ENCODE peak calls at places on chromosome 10, in four cellular contexts. V is fibroblast of mammary gland, P is right atrium auricular region, S is HepG2. M is an unnamed sample.

GRCh38 chr10:4353964-4354363 is 472.0 kb upstream of the AKR1E2 start:
- DNase-seq in P (no peak), S (no peak), V (peak), M (no peak)

GRCh38 chr10:26448292-26448691 is 10.2 kb downstream of the APBB1IP start:
- DNase-seq in V (no peak), S (no peak), P (no peak), M (no peak)

GRCh38 chr10:26863677-26864076 is 2.9 kb upstream of the ABI1 start:
- DNase-seq in V (no peak), S (no peak), P (no peak), M (no peak)

GRCh38 chr10:1160561-1160961 is 104.4 kb downstream of the WDR37 start:
- DNase-seq in P (peak), V (no peak), S (no peak), M (peak)

GRCh38 chr10:75284097-75284485 is 48.3 kb upstream of the COMTD1 start:
- DNase-seq in V (no peak), P (peak), S (no peak), M (no peak)

GRCh38 chr10:103695584-103696005 is 159.8 kb downstream of the SH3PXD2A start:
- DNase-seq in V (peak), P (no peak), S (no peak), M (no peak)

GRCh38 chr10:34607894-34608293 is 207.2 kb downstream of the PARD3 start:
- DNase-seq in V (no peak), S (peak), P (no peak), M (no peak)

GRCh38 chr10:75982611-75983369 is 551.4 kb downstream of the LRMDA start:
- DNase-seq in S (no peak), V (peak), P (no peak), M (no peak)

GRCh38 chr10:35208536-35208935 is 81.9 kb downstream of the CREM start:
- DNase-seq in S (no peak), V (peak), P (no peak), M (no peak)

GRCh38 chr10:13338337-13339128 is 9.6 kb downstream of the SEPHS1 start:
- DNase-seq in S (no peak), V (peak), P (no peak), M (no peak)

GRCh38 chr10:4673279-4674040 is 152.5 kb upstream of the AKR1E2 start:
- DNase-seq in V (no peak), P (no peak), S (no peak), M (no peak)

GRCh38 chr10:123637326-123637880 is 28.8 kb upstream of the GPR26 start:
- DNase-seq in P (peak), V (peak), S (no peak), M (peak)

GRCh38 chr10:123771877-123772644 is 105.9 kb downstream of the GPR26 start:
- DNase-seq in S (no peak), V (no peak), P (no peak), M (no peak)

GRCh38 chr10:113735913-113736312 is 15.6 kb upstream of the PLEKHS1 start:
- DNase-seq in S (peak), V (peak), P (no peak), M (no peak)

GRCh38 chr10:15147594-15148392 is 20.7 kb downstream of the NMT2 start:
- DNase-seq in S (no peak), P (no peak), V (no peak), M (no peak)

GRCh38 chr10:13003004-13003403 is 1.5 kb upstream of the CCDC3 start:
- DNase-seq in V (peak), P (no peak), S (no peak), M (no peak)

GRCh38 chr10:103510046-103510685 is 16.7 kb downstream of the NEURL1 start:
- DNase-seq in S (no peak), P (no peak), V (no peak), M (peak)

GRCh38 chr10:77513783-77514331 is 123.8 kb downstream of the KCNMA1 start:
- DNase-seq in V (peak), S (no peak), P (no peak), M (no peak)

GRCh38 chr10:5583525-5584175 is 58.9 kb downstream of the CALML3 start:
- DNase-seq in V (no peak), P (no peak), S (no peak), M (no peak)

GRCh38 chr10:103871006-103871405 is 15.6 kb upstream of the SH3PXD2A start:
- DNase-seq in P (no peak), S (no peak), V (no peak), M (no peak)

GRCh38 chr10:133274751-133275682 is 1.7 kb downstream of the ADAM8 start:
- DNase-seq in V (no peak), S (no peak), P (no peak), M (no peak)

GRCh38 chr10:60816624-60817023 is 38.3 kb downstream of the CDK1 start:
- DNase-seq in V (peak), P (no peak), S (peak), M (no peak)

GRCh38 chr10:91562839-91563581 is 69.9 kb downstream of the PPP1R3C start:
- DNase-seq in S (no peak), P (no peak), V (no peak), M (no peak)

GRCh38 chr10:114749545-114749944 is 72.0 kb upstream of the FHIP2A start:
- DNase-seq in V (no peak), P (no peak), S (no peak), M (no peak)

GRCh38 chr10:60367014-60367413 is 22.7 kb downstream of the ANK3 start:
- DNase-seq in P (no peak), V (no peak), S (no peak), M (no peak)

GRCh38 chr10:11180228-11180627 is 162.6 kb downstream of the CELF2 start:
- DNase-seq in S (no peak), P (no peak), V (no peak), M (no peak)

GRCh38 chr10:102311025-102311420 is 65.7 kb downstream of the GBF1 start:
- DNase-seq in P (no peak), V (no peak), S (no peak), M (no peak)

GRCh38 chr10:8638088-8638672 is 583.7 kb downstream of the GATA3 start:
- DNase-seq in P (no peak), S (no peak), V (no peak), M (no peak)

GRCh38 chr10:102119417-102120141 is 589 bp downstream of the LDB1 start:
- DNase-seq in V (peak), P (peak), S (no peak), M (peak)

GRCh38 chr10:90999512-91000172 is 78.8 kb upstream of the ANKRD1 start:
- DNase-seq in V (no peak), P (no peak), S (no peak), M (no peak)

GRCh38 chr10:101008823-101009423 is 9.3 kb downstream of the LZTS2 start:
- DNase-seq in P (no peak), S (peak), V (no peak), M (no peak)

GRCh38 chr10:121510201-121510771 is 88.0 kb downstream of the FGFR2 start:
- DNase-seq in V (no peak), S (no peak), P (no peak), M (no peak)

GRCh38 chr10:103829838-103830465 is 25.4 kb downstream of the SH3PXD2A start:
- DNase-seq in P (no peak), S (no peak), V (no peak), M (no peak)

GRCh38 chr10:71998840-71999194 is 34.6 kb downstream of the CHST3 start:
- DNase-seq in S (peak), V (peak), P (peak), M (no peak)

GRCh38 chr10:24756283-24756682 is 32.6 kb upstream of the ARHGAP21 start:
- DNase-seq in P (no peak), S (no peak), V (no peak), M (no peak)

GRCh38 chr10:86707505-86707904 is 39.2 kb downstream of the LDB3 start:
- DNase-seq in V (no peak), S (no peak), P (no peak), M (no peak)

GRCh38 chr10:119761106-119761505 is 35.3 kb downstream of the INPP5F start:
- DNase-seq in V (peak), S (no peak), P (no peak), M (no peak)
- TF ChIP-seq CTCF in V (no peak), S (no peak), P (no peak), M (no peak)

DNA sequence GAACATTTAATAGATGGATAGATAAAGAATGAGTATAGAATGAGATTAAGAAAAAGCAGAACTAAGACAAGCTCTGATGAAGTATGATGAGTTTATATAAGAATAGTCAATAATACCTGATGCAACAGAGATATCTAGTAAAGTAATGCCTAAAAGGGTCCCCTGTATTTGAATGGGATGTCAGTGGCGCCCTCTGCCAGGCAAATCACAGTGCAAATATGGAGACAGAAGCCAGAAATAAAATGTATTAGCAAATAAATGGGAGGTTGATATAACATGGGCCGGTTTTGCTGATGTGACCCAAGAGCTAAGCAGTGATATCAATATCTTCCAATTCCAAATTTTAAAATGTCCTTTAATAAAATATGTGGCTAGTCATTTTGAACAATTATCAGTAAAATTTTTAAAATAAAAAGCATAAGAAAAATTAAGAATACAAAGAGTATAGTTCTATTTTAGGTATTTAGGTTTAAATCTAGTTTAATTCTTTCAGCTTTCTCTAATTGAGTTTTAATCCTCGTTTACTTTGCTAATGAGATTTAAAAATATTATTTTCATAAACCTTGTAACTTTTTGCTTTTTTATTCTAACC is 62.6 kb downstream of the ADK start:
- DNase-seq in S (peak), V (peak), P (no peak), M (no peak)
- TF ChIP-seq CTCF in S (peak), V (peak), P (peak), M (peak)

GRCh38 chr10:111039522-111039921 is 37.3 kb upstream of the ADRA2A start:
- DNase-seq in V (no peak), S (no peak), P (no peak), M (no peak)

GRCh38 chr10:111035542-111035941 is 41.3 kb upstream of the ADRA2A start:
- DNase-seq in P (no peak), V (no peak), S (no peak), M (no peak)

GRCh38 chr10:111034598-111035310 is 42.1 kb upstream of the ADRA2A start:
- DNase-seq in P (no peak), S (no peak), V (no peak), M (no peak)

DNA sequence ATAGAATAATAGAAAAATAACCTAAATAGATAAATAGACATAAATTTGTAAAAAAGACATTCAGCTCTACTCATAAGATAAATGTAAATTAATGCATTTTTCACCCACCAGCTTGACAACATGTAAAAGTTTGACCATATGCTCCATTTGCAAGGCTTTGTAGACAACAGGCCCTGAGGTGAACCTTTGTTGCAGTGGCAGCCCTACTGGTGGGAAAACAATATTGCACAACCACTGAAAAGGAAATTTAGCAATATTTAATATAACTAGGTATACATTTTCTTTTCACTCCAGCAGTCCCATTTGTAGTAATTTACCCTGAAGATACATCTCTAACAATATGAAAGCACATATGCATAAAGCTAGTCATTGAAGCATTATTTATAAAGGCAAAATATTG is 39.0 kb upstream of the ADRA2A start:
- DNase-seq in P (no peak), S (no peak), V (peak), M (no peak)
- TF ChIP-seq CTCF in P (no peak), S (no peak), V (peak), M (no peak)

GRCh38 chr10:125160856-125161569 is 650 bp upstream of the CTBP2 start:
- DNase-seq in P (peak), S (no peak), V (peak), M (no peak)
- TF ChIP-seq CTCF in P (peak), S (no peak), V (peak), M (no peak)

M was measured in vagina.